ENCODE peak calls at places on chromosomes 13 and 19, in nine cellular contexts. N, F, R, I, U, T, K, X and Y are unnamed samples.

GRCh38 chr13:42007844-42008243 is 40.6 kb upstream of the DGKH start:
- DNase-seq in X (no peak), U (no peak), R (peak), I (no peak), N (no peak), F (no peak), T (no peak), K (peak), Y (no peak)

GRCh38 chr13:38914070-38914469 is 76.6 kb downstream of the STOML3 start:
- DNase-seq in F (no peak), X (no peak), T (no peak), U (no peak), I (no peak), N (no peak), R (no peak), K (no peak), Y (no peak)

GRCh38 chr19:48997972-48998371 is 4.3 kb downstream of the RUVBL2 start:
- DNase-seq in X (peak), N (no peak), F (no peak), K (peak), U (no peak), T (no peak), R (peak), I (no peak), Y (peak)

GRCh38 chr19:40256511-40256910 is 28.6 kb downstream of the AKT2 start:
- DNase-seq in X (no peak), N (no peak), K (no peak), I (no peak), T (no peak), U (no peak), R (no peak), F (no peak), Y (no peak)

GRCh38 chr19:31595521-31595920 is 246.3 kb upstream of the TSHZ3 start:
- DNase-seq in K (no peak), N (no peak), I (no peak), T (no peak), R (no peak), U (no peak), X (no peak), F (no peak), Y (no peak)

GRCh38 chr19:49761625-49762311 is 1.3 kb downstream of the TSKS start:
- DNase-seq in X (no peak), U (no peak), I (no peak), N (no peak), R (no peak), K (peak), F (no peak), T (no peak), Y (no peak)

GRCh38 chr19:16586477-16586871 is 14.3 kb upstream of the SLC35E1 start:
- DNase-seq in I (no peak), T (no peak), K (no peak), X (no peak), N (no peak), F (no peak), U (no peak), R (no peak), Y (no peak)

GRCh38 chr19:19053508-19054314 is 10.1 kb upstream of the SLC25A42 start:
- DNase-seq in R (peak), N (peak), U (no peak), T (peak), K (peak), F (no peak), X (peak), I (no peak), Y (peak)

GRCh38 chr19:54430306-54431254 is 15.3 kb downstream of the TTYH1 start:
- DNase-seq in U (peak), N (no peak), K (no peak), R (no peak), T (no peak), X (peak), F (no peak), I (no peak), Y (no peak)

GRCh38 chr13:79445968-79446645 is 34.8 kb upstream of the NDFIP2 start:
- DNase-seq in I (no peak), R (no peak), X (peak), N (no peak), T (no peak), U (no peak), F (no peak), K (no peak), Y (no peak)

GRCh38 chr13:50357586-50358118 is 342.4 kb downstream of the KCNRG start:
- DNase-seq in X (no peak), U (no peak), R (peak), I (no peak), N (peak), T (no peak), K (peak), F (peak), Y (peak)

GRCh38 chr19:36573948-36574726 is 1.0 kb upstream of the ZNF529 start:
- DNase-seq in K (peak), T (no peak), U (no peak), R (no peak), I (no peak), F (no peak), N (no peak), X (no peak), Y (no peak)

GRCh38 chr19:54062643-54063042 is 1.1 kb downstream of the VSTM1 start:
- DNase-seq in R (no peak), T (no peak), X (no peak), I (no peak), U (no peak), F (no peak), N (no peak), K (no peak), Y (no peak)

GRCh38 chr19:1449467-1450442 is at the start of gene APC2:
- DNase-seq in F (no peak), R (no peak), U (no peak), I (no peak), N (peak), X (no peak), K (no peak), T (no peak), Y (no peak)

GRCh38 chr13:45257638-45258338 is 56.9 kb upstream of the KCTD4 start:
- DNase-seq in K (peak), I (no peak), T (no peak), R (peak), X (no peak), F (no peak), U (no peak), N (no peak), Y (no peak)

GRCh38 chr19:50300814-50301606 is 28.2 kb downstream of the KCNC3 start:
- DNase-seq in U (no peak), F (no peak), N (no peak), X (no peak), I (no peak), R (peak), K (peak), T (no peak), Y (no peak)

GRCh38 chr19:55149078-55150003 is at the start of gene TNNT1:
- DNase-seq in F (no peak), T (no peak), X (no peak), U (no peak), K (no peak), R (no peak), N (no peak), I (no peak), Y (no peak)

GRCh38 chr13:89688908-89689307 is 1658.6 kb upstream of the MIR17HG start:
- DNase-seq in F (no peak), U (no peak), R (no peak), K (peak), X (no peak), T (no peak), N (peak), I (no peak), Y (no peak)